ENCODE peak calls at places on chromosomes 11 and 22, in five cellular contexts. P is ascending aorta, A is substantia nigra, X is HL-60, D is IMR-90. S is an unnamed sample.

GRCh38 chr11:119991669-119992068 is 146.2 kb downstream of the TRIM29 start:
- DNase-seq in P (no peak), A (no peak), X (no peak), D (no peak), S (no peak)

GRCh38 chr11:46963848-46964247 is 27.3 kb downstream of the CSTPP1 start:
- DNase-seq in P (no peak), A (no peak), X (no peak), D (no peak), S (no peak)

GRCh38 chr11:57379732-57380131 is 1.2 kb downstream of the PRG3 start:
- DNase-seq in P (no peak), A (no peak), X (no peak), D (peak; percentile 24), S (no peak)

GRCh38 chr11:2471048-2471803 is 26.4 kb downstream of the KCNQ1 start:
- DNase-seq in P (no peak), A (no peak), X (no peak), D (no peak), S (no peak)

GRCh38 chr11:124934862-124935547 is 842 bp downstream of the HEPACAM start:
- DNase-seq in P (no peak), A (no peak), X (no peak), D (peak; percentile 96), S (no peak)

GRCh38 chr11:818396-819128 is at the start of gene PNPLA2:
- DNase-seq in P (no peak), A (no peak), X (no peak), D (no peak), S (peak; percentile 79)

GRCh38 chr11:12746593-12747097 is 72.4 kb downstream of the TEAD1 start:
- DNase-seq in P (no peak), A (no peak), X (no peak), D (peak; percentile 93), S (no peak)

GRCh38 chr22:40147388-40148176 is 30.1 kb upstream of the TNRC6B start:
- DNase-seq in P (no peak), A (no peak), X (peak; percentile 43), D (no peak), S (no peak)

GRCh38 chr22:31393890-31394289 is 5.5 kb upstream of the DRG1 start:
- DNase-seq in P (no peak), A (no peak), X (no peak), D (no peak), S (no peak)

GRCh38 chr11:27241316-27242122 is 121.5 kb downstream of the CCDC34 start:
- DNase-seq in P (no peak), A (no peak), X (no peak), D (peak; percentile 91), S (no peak)

GRCh38 chr11:106466441-106467190 is 389.2 kb downstream of the AASDHPPT start:
- DNase-seq in P (no peak), A (no peak), X (no peak), D (peak; percentile 94), S (no peak)

GRCh38 chr11:9580894-9581293 is 7.4 kb downstream of the WEE1 start:
- DNase-seq in P (no peak), A (no peak), X (no peak), D (no peak), S (no peak)

GRCh38 chr11:129814244-129814992 is 1.2 kb upstream of the TMEM45B start:
- DNase-seq in P (no peak), A (no peak), X (no peak), D (no peak), S (no peak)

GRCh38 chr22:37745548-37746365 is 48.9 kb downstream of the TRIOBP start:
- DNase-seq in P (peak; percentile 56), A (peak; percentile 74), X (peak; percentile 75), D (peak; percentile 84), S (peak; percentile 95)

GRCh38 chr11:76257040-76257730 is 50.9 kb upstream of the WNT11 start:
- DNase-seq in P (no peak), A (no peak), X (no peak), D (no peak), S (no peak)

GRCh38 chr11:119873761-119874421 is 144.9 kb upstream of the NECTIN1 start:
- DNase-seq in P (no peak), A (no peak), X (no peak), D (no peak), S (no peak)

GRCh38 chr11:123111465-123111864 is 49.5 kb upstream of the HSPA8 start:
- DNase-seq in P (no peak), A (no peak), X (peak; percentile 11), D (peak; percentile 65), S (no peak)

GRCh38 chr11:64804346-64805210 is 1.6 kb upstream of the MAP4K2 start:
- DNase-seq in P (no peak), A (no peak), X (no peak), D (no peak), S (no peak)

GRCh38 chr22:45010532-45010900 is 711 bp upstream of the PHF21B start:
- DNase-seq in P (no peak), A (no peak), X (no peak), D (no peak), S (no peak)
- H3K27ac ChIP-seq in P (no peak overlapping the region), A (peak overlapping the region; percentile 30), X (no peak overlapping the region), D (no peak overlapping the region), S (no peak overlapping the region)

GRCh38 chr22:29509298-29509697 is 29.3 kb downstream of the NEFH start:
- DNase-seq in P (no peak), A (no peak), X (no peak), D (no peak), S (no peak)

GRCh38 chr22:29509815-29510214 is 29.8 kb downstream of the NEFH start:
- DNase-seq in P (no peak), A (no peak), X (no peak), D (no peak), S (no peak)

GRCh38 chr22:29511126-29511854 is 31.3 kb downstream of the NEFH start:
- DNase-seq in P (no peak), A (no peak), X (no peak), D (no peak), S (no peak)

GRCh38 chr22:29510542-29510941 is 30.5 kb downstream of the NEFH start:
- DNase-seq in P (no peak), A (no peak), X (no peak), D (no peak), S (no peak)

GRCh38 chr22:29512031-29512430 is 32.0 kb downstream of the NEFH start:
- DNase-seq in P (no peak), A (no peak), X (no peak), D (no peak), S (no peak)
- H3K27ac ChIP-seq in P (no peak overlapping the region), A (no peak overlapping the region), X (no peak overlapping the region), D (no peak overlapping the region), S (no peak overlapping the region)

GRCh38 chr22:25082096-25082495 is 117.6 kb upstream of the CRYBB3 start:
- DNase-seq in P (no peak), A (no peak), X (no peak), D (no peak), S (no peak)
- H3K27ac ChIP-seq in P (peak overlapping the region; percentile 91), A (no peak overlapping the region), X (no peak overlapping the region), D (no peak overlapping the region), S (no peak overlapping the region)

DNA sequence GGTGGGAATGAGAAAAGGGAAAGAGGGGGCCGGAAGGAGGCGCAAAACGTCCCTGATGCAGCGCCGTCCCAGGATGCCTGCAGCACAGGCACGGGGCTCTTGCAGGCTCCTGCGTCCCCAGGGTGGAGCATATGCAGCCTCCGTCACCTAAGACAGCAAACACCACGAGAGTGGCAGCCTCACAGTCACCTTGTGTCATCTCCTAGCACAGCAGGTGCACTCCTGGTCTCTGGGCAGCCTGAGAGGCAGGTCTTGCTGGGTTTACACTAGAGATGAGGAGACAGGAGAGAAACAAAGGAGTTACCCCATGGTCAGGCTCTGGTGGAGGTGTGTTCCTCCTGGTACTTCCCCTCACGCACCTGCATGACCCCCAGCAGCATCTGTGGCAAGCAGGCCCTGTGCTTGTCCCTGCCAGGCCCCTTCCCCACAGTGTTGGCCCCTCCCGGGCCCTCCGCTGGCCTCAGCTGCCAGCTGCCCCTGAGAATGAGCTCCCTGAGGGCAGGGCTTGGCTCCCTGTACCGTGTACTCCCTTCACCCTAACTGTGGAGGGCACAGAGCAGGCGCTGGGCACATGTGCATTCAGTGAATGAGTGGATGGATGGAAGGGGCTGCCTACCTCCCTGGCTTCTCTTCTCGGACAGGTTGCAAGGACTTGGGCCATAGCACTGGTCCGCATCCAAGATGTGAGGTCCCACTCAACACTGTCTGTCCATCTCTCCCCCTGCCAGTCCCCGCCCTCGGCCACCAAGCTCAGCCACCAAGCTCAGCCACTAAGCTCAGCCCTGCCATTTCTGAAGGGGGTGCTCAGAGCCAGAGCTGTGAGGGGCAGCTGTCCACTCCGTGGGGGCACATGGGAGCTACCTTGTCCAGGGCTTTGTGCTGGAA is 988.6 kb downstream of the BRD1 start:
- DNase-seq in P (no peak), A (no peak), X (no peak), D (no peak), S (no peak)
- H3K27ac ChIP-seq in P (no peak overlapping the region), A (no peak overlapping the region), X (no peak overlapping the region), D (no peak overlapping the region), S (no peak overlapping the region)

DNA sequence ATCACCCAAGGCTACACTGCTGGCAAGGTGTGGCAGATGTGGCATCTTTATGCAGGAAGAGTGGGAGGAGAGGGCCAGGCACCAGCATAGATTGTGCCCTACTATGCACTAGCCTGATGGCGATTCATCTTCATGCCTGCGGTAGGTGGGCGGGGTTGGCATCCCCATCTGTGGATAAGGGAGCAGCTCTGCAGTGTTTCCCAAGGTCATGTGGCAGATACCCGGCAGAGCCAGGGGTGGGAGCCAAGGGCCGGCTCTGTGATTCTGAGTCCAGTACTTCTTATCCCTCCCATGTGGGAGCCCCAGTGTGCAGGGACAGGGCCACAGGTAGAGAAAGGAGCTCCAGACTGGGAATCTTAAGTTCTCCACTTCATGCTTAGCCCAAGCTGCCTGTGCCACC is 20.0 kb downstream of the CD82 start:
- DNase-seq in P (no peak), A (no peak), X (no peak), D (no peak), S (no peak)
- H3K27ac ChIP-seq in P (peak overlapping the region; percentile 74), A (peak overlapping the region; percentile 57), X (no peak overlapping the region), D (no peak overlapping the region), S (peak overlapping the region; percentile 77)

GRCh38 chr11:112279901-112280267 is 19.2 kb upstream of the PLET1 start:
- DNase-seq in P (no peak), A (peak; percentile 44), X (no peak), D (peak; percentile 43), S (peak; percentile 76)
- H3K27ac ChIP-seq in P (peak overlapping the region; percentile 37), A (peak overlapping the region; percentile 46), X (no peak overlapping the region), D (no peak overlapping the region), S (peak overlapping the region; percentile 4)

DNA sequence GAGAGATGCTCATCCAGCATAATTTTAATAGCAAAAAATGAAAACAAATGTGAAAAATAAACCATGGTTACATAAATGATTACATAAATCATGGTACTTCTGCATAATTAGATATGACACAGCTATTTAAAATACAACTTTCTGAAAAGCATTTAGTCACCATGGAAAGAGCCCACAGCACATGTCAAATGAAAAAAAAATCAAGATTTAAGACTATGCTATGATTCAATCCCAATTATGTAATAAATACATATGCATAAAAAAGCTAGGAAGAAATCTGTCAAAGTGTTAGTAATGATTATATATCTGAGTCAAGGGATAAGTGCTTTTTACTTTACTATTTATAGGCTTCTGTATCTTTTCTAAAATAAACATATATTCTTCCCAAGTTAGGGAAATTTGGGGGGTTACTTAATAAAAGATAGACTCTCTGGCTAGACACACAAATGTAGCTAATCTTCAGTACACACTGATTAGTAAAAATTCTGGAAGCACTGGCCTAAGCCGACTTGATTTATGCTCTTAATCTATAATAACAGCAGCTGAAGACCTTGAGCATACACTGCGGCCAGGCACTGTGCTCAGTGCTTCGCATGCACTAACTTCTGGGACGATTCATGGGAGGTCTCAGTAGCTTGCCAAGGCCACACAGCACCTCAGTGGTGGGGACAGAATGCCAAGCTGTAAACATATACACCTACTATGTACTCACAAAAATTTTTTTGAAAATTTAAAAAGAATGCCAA is 19.6 kb downstream of the SERPIND1 start:
- DNase-seq in P (no peak), A (no peak), X (no peak), D (no peak), S (no peak)
- H3K27ac ChIP-seq in P (no peak overlapping the region), A (no peak overlapping the region), X (no peak overlapping the region), D (no peak overlapping the region), S (no peak overlapping the region)

GRCh38 chr11:16000065-16000464 is 356.3 kb downstream of the SOX6 start:
- DNase-seq in P (no peak), A (no peak), X (no peak), D (peak; percentile 86), S (no peak)
- H3K27ac ChIP-seq in P (no peak overlapping the region), A (no peak overlapping the region), X (no peak overlapping the region), D (peak overlapping the region; percentile 13), S (no peak overlapping the region)